ENCODE peak calls at places on chromosomes 16 and 17, in nine cellular contexts. W is ACHN; V is stimulated activated naive B cell treated with anti-CD40 and anti-IgM and Interleukin-4, amounts not matched to agents 10 μg/mL and 1 μg/mL and 100 μg/mL, for 72 hours; E is RWPE1; P is activated naive CD4-positive, alpha-beta T cell; G is frontal cortex; L is NAMALWA; J is psoas muscle; K is H54. M is an unnamed sample.

GRCh38 chr17:82269138-82269881 is 4.2 kb downstream of the CSNK1D start:
- DNase-seq in L (no peak), P (no peak), K (no peak), J (no peak), W (no peak), G (no peak), V (no peak), E (no peak), M (no peak)

GRCh38 chr17:16488572-16488997 is 3.4 kb downstream of the LRRC75A start:
- DNase-seq in K (no peak), P (no peak), J (no peak), G (no peak), E (no peak), V (no peak), W (no peak), L (no peak), M (no peak)

GRCh38 chr16:982152-983043 is 828 bp downstream of the SOX8 start:
- DNase-seq in V (no peak), G (no peak), L (no peak), K (no peak), W (no peak), P (peak; percentile 12), E (no peak), J (no peak), M (no peak)

GRCh38 chr17:27572665-27573064 is 58.3 kb upstream of the LGALS9 start:
- DNase-seq in E (no peak), P (no peak), G (no peak), J (peak; percentile 17), W (no peak), L (no peak), K (no peak), V (no peak), M (no peak)

GRCh38 chr17:39064374-39064773 is 87.1 kb downstream of the PLXDC1 start:
- DNase-seq in L (no peak), G (no peak), P (no peak), W (no peak), E (peak; percentile 25), J (no peak), V (no peak), K (peak; percentile 61), M (no peak)

GRCh38 chr16:84839956-84840355 is 20.2 kb downstream of the CRISPLD2 start:
- DNase-seq in J (peak; percentile 40), K (peak; percentile 73), W (peak; percentile 99), G (no peak), L (no peak), V (no peak), P (no peak), E (no peak), M (no peak)

GRCh38 chr17:16415031-16415924 is at the start of gene TRPV2:
- DNase-seq in J (peak; percentile 56), L (peak; percentile 66), V (peak; percentile 48), G (no peak), K (no peak), P (peak; percentile 44), W (peak; percentile 19), E (no peak), M (peak; percentile 65)

GRCh38 chr17:78117027-78117981 is 11.3 kb downstream of the TMC6 start:
- DNase-seq in E (no peak), K (no peak), W (peak; percentile 47), P (peak; percentile 38), V (no peak), L (no peak), J (peak; percentile 48), G (no peak), M (no peak)

GRCh38 chr17:78781339-78782304 is at the start of gene CYTH1:
- DNase-seq in K (no peak), W (peak; percentile 31), J (peak; percentile 82), P (peak; percentile 39), E (no peak), L (peak; percentile 68), V (no peak), G (no peak), M (no peak)

GRCh38 chr16:2082171-2082982 is 34.6 kb downstream of the TSC2 start:
- DNase-seq in L (no peak), W (no peak), P (no peak), K (no peak), V (no peak), J (no peak), G (no peak), E (peak; percentile 64), M (no peak)

GRCh38 chr17:65618516-65618915 is 57.1 kb upstream of the AXIN2 start:
- DNase-seq in L (no peak), J (no peak), V (no peak), W (no peak), K (no peak), P (no peak), G (no peak), E (no peak), M (no peak)

GRCh38 chr17:2238432-2239169 is 65.0 kb downstream of the SMG6 start:
- DNase-seq in W (no peak), V (no peak), P (no peak), E (no peak), G (no peak), J (peak; percentile 61), L (peak; percentile 23), K (no peak), M (no peak)

GRCh38 chr17:47847341-47848197 is 3.4 kb downstream of the SP6 start:
- DNase-seq in P (peak; percentile 10), K (no peak), L (peak; percentile 34), V (no peak), G (no peak), E (no peak), J (no peak), W (no peak), M (no peak)

GRCh38 chr17:74177018-74177450 is 26.4 kb upstream of the RPL38 start:
- DNase-seq in L (no peak), J (no peak), P (no peak), K (peak; percentile 61), G (no peak), E (peak; percentile 25), V (no peak), W (peak; percentile 48), M (no peak)

GRCh38 chr17:34883106-34884000 is 77.9 kb downstream of the CCT6B start:
- DNase-seq in E (no peak), K (no peak), G (no peak), W (no peak), P (no peak), L (no peak), J (no peak), V (no peak), M (no peak)

GRCh38 chr16:14061732-14062259 is 9.3 kb upstream of the MRTFB start:
- DNase-seq in K (no peak), W (no peak), E (no peak), J (no peak), G (no peak), L (no peak), P (no peak), V (no peak), M (no peak)

GRCh38 chr16:27287887-27288286 is 19.3 kb upstream of the NSMCE1 start:
- DNase-seq in L (no peak), W (no peak), K (no peak), E (no peak), J (no peak), G (no peak), V (no peak), P (no peak), M (no peak)

GRCh38 chr17:429589-429988 is 77.0 kb upstream of the RPH3AL start:
- DNase-seq in E (no peak), K (no peak), J (no peak), L (no peak), P (no peak), G (no peak), V (no peak), W (no peak), M (no peak)

GRCh38 chr17:47778184-47778635 is 43.4 kb downstream of the OSBPL7 start:
- DNase-seq in W (no peak), J (no peak), K (no peak), E (no peak), L (no peak), P (no peak), G (no peak), V (no peak), M (no peak)

GRCh38 chr17:50577451-50577954 is 17.0 kb downstream of the CACNA1G start:
- DNase-seq in G (no peak), P (no peak), J (no peak), E (no peak), L (no peak), K (no peak), V (no peak), W (no peak), M (no peak)

GRCh38 chr16:83515395-83515794 is 292.4 kb upstream of the HSBP1 start:
- DNase-seq in G (no peak), P (no peak), L (no peak), W (no peak), V (no peak), J (no peak), E (no peak), K (no peak), M (no peak)

GRCh38 chr16:66378739-66379570 is 12.5 kb downstream of the CDH5 start:
- DNase-seq in G (no peak), E (no peak), W (no peak), J (no peak), L (no peak), P (no peak), K (no peak), V (no peak), M (no peak)

GRCh38 chr16:28265822-28266221 is 26.5 kb upstream of the SBK1 start:
- DNase-seq in G (no peak), K (no peak), P (no peak), L (no peak), V (no peak), E (no peak), J (no peak), W (no peak), M (no peak)

GRCh38 chr17:77942111-77942988 is 16.2 kb upstream of the TNRC6C start:
- DNase-seq in G (peak; percentile 60), P (no peak), L (no peak), J (no peak), V (no peak), K (no peak), E (no peak), W (no peak), M (no peak)

GRCh38 chr16:66862023-66862520 is 17.9 kb downstream of the CA7 start:
- DNase-seq in J (no peak), P (no peak), G (no peak), W (no peak), V (no peak), E (no peak), L (no peak), K (no peak), M (no peak)

GRCh38 chr17:79922161-79922569 is 82.9 kb upstream of the CBX4 start:
- DNase-seq in V (no peak), W (no peak), E (no peak), L (no peak), K (no peak), P (no peak), J (no peak), G (no peak), M (no peak)

GRCh38 chr16:19883296-19883951 is 1.2 kb downstream of the GPRC5B start:
- DNase-seq in V (no peak), L (peak; percentile 40), J (peak; percentile 77), E (no peak), K (no peak), G (no peak), P (no peak), W (peak; percentile 28), M (no peak)

GRCh38 chr16:85126731-85127662 is 14.7 kb upstream of the CIBAR2 start:
- DNase-seq in L (no peak), P (no peak), E (peak; percentile 29), W (no peak), K (no peak), V (no peak), J (peak; percentile 91), G (peak; percentile 69), M (no peak)

M was measured in T-helper 1 cell.